ENCODE peak calls at places on chromosomes 2 and 18, in eight cellular contexts. W, Z, Q, D, J, X, H and B are unnamed samples.

GRCh38 chr2:177348090-177348489 is 44.5 kb upstream of the AGPS start:
- DNase-seq in W (no peak), Z (no peak), Q (no peak), D (no peak), J (no peak), X (no peak), H (no peak), B (no peak)

GRCh38 chr2:226772389-226773179 is 27.0 kb downstream of the IRS1 start:
- DNase-seq in W (no peak), Z (no peak), Q (no peak), D (no peak), J (no peak), X (no peak), H (no peak), B (no peak)

GRCh38 chr18:199768-200167 is 41.4 kb downstream of the USP14 start:
- DNase-seq in W (no peak), Z (no peak), Q (no peak), D (no peak), J (no peak), X (peak), H (no peak), B (no peak)

GRCh38 chr18:20971886-20972267 is 139.7 kb downstream of the ROCK1 start:
- DNase-seq in W (no peak), Z (no peak), Q (no peak), D (no peak), J (no peak), X (no peak), H (peak), B (no peak)

GRCh38 chr2:10781746-10782145 is 30.8 kb downstream of the PDIA6 start:
- DNase-seq in W (no peak), Z (no peak), Q (no peak), D (no peak), J (no peak), X (no peak), H (no peak), B (no peak)

GRCh38 chr2:98346259-98347236 is at the start of gene CNGA3:
- DNase-seq in W (no peak), Z (no peak), Q (peak), D (peak), J (no peak), X (no peak), H (peak), B (peak)

GRCh38 chr2:234133004-234133403 is 82.5 kb downstream of the SPP2 start:
- DNase-seq in W (peak), Z (no peak), Q (no peak), D (no peak), J (no peak), X (no peak), H (peak), B (no peak)

GRCh38 chr18:75156831-75157230 is 52.1 kb downstream of the PTGR3 start:
- DNase-seq in W (no peak), Z (no peak), Q (no peak), D (no peak), J (no peak), X (no peak), H (no peak), B (no peak)

GRCh38 chr18:62812242-62812641 is 96.9 kb downstream of the PHLPP1 start:
- DNase-seq in W (no peak), Z (no peak), Q (no peak), D (peak), J (no peak), X (no peak), H (no peak), B (no peak)

GRCh38 chr2:43217228-43218220 is 8.9 kb downstream of the ZFP36L2 start:
- DNase-seq in W (no peak), Z (no peak), Q (peak), D (no peak), J (no peak), X (peak), H (no peak), B (no peak)

GRCh38 chr2:128365217-128365905 is 46.7 kb upstream of the HS6ST1 start:
- DNase-seq in W (no peak), Z (no peak), Q (no peak), D (no peak), J (peak), X (no peak), H (no peak), B (no peak)

GRCh38 chr2:112092286-112093041 is 37.4 kb downstream of the TMEM87B start:
- DNase-seq in W (peak), Z (no peak), Q (no peak), D (no peak), J (no peak), X (no peak), H (peak), B (no peak)

GRCh38 chr2:149651229-149651628 is 63.7 kb upstream of the MMADHC start:
- DNase-seq in W (no peak), Z (no peak), Q (no peak), D (no peak), J (no peak), X (no peak), H (no peak), B (no peak)

GRCh38 chr2:26653207-26654060 is 12.3 kb upstream of the CIB4 start:
- DNase-seq in W (no peak), Z (no peak), Q (no peak), D (no peak), J (peak), X (no peak), H (no peak), B (no peak)

GRCh38 chr2:239991689-239992314 is 33.3 kb downstream of the NDUFA10 start:
- DNase-seq in W (peak), Z (no peak), Q (peak), D (peak), J (no peak), X (peak), H (peak), B (no peak)

GRCh38 chr2:26182887-26183630 is 10.2 kb downstream of the GAREM2 start:
- DNase-seq in W (no peak), Z (no peak), Q (no peak), D (no peak), J (no peak), X (no peak), H (no peak), B (no peak)

GRCh38 chr2:21155365-21156136 is 31.8 kb downstream of the TDRD15 start:
- DNase-seq in W (no peak), Z (no peak), Q (no peak), D (no peak), J (no peak), X (no peak), H (no peak), B (no peak)